ENCODE peak calls at places on chromosomes 5 and 9, in seven cellular contexts. One of them, this sample, is unnamed.

GRCh38 chr5:114634517-114634916 is 272.6 kb downstream of the KCNN2 start:
- DNase-seq in neural progenitor cell: no peak
- DNase-seq in astrocyte of the spinal cord: no peak
- DNase-seq in pancreas: no peak
- DNase-seq in epithelial cell of proximal tubule: no peak
- DNase-seq in colonic mucosa: no peak
- DNase-seq in HCT116: no peak
- DNase-seq in this sample: no peak

GRCh38 chr5:176776141-176776865 is 34.1 kb upstream of the UNC5A start:
- DNase-seq in neural progenitor cell: no peak
- DNase-seq in pancreas: no peak
- DNase-seq in astrocyte of the spinal cord: no peak
- DNase-seq in epithelial cell of proximal tubule: no peak
- DNase-seq in HCT116: no peak
- DNase-seq in colonic mucosa: peak; percentile 12
- DNase-seq in this sample: no peak

GRCh38 chr9:113564804-113565237 is 101.3 kb downstream of the RGS3 start:
- DNase-seq in neural progenitor cell: peak; percentile 73
- DNase-seq in pancreas: peak; percentile 70
- DNase-seq in colonic mucosa: peak; percentile 87
- DNase-seq in astrocyte of the spinal cord: peak; percentile 79
- DNase-seq in HCT116: no peak
- DNase-seq in epithelial cell of proximal tubule: no peak
- DNase-seq in this sample: no peak

GRCh38 chr5:55188656-55189380 is 15.8 kb upstream of the CDC20B start:
- DNase-seq in epithelial cell of proximal tubule: no peak
- DNase-seq in colonic mucosa: no peak
- DNase-seq in HCT116: no peak
- DNase-seq in astrocyte of the spinal cord: no peak
- DNase-seq in pancreas: no peak
- DNase-seq in neural progenitor cell: no peak
- DNase-seq in this sample: no peak

GRCh38 chr9:37908698-37909186 is 4.8 kb upstream of the SLC25A51 start:
- DNase-seq in colonic mucosa: peak; percentile 14
- DNase-seq in neural progenitor cell: no peak
- DNase-seq in pancreas: peak; percentile 69
- DNase-seq in epithelial cell of proximal tubule: no peak
- DNase-seq in HCT116: no peak
- DNase-seq in astrocyte of the spinal cord: peak; percentile 17
- DNase-seq in this sample: no peak

GRCh38 chr5:71925608-71926091 is 181.6 kb upstream of the MAP1B start:
- DNase-seq in epithelial cell of proximal tubule: no peak
- DNase-seq in HCT116: no peak
- DNase-seq in pancreas: no peak
- DNase-seq in astrocyte of the spinal cord: peak; percentile 15
- DNase-seq in colonic mucosa: no peak
- DNase-seq in neural progenitor cell: no peak
- DNase-seq in this sample: no peak

GRCh38 chr5:151078490-151079262 is 2.2 kb downstream of the TNIP1 start:
- DNase-seq in pancreas: peak; percentile 42
- DNase-seq in astrocyte of the spinal cord: no peak
- DNase-seq in HCT116: no peak
- DNase-seq in neural progenitor cell: no peak
- DNase-seq in epithelial cell of proximal tubule: peak; percentile 63
- DNase-seq in colonic mucosa: no peak
- DNase-seq in this sample: no peak

GRCh38 chr9:86534572-86535258 is 180.5 kb upstream of the TUT7 start:
- DNase-seq in HCT116: no peak
- DNase-seq in astrocyte of the spinal cord: peak; percentile 27
- DNase-seq in neural progenitor cell: no peak
- DNase-seq in colonic mucosa: no peak
- DNase-seq in pancreas: no peak
- DNase-seq in epithelial cell of proximal tubule: no peak
- DNase-seq in this sample: no peak

GRCh38 chr5:1165864-1166263 is 35.5 kb upstream of the SLC6A19 start:
- DNase-seq in pancreas: no peak
- DNase-seq in neural progenitor cell: no peak
- DNase-seq in epithelial cell of proximal tubule: no peak
- DNase-seq in colonic mucosa: no peak
- DNase-seq in astrocyte of the spinal cord: no peak
- DNase-seq in HCT116: no peak
- DNase-seq in this sample: no peak

GRCh38 chr9:136961279-136962065 is 9.4 kb downstream of the LCN12 start:
- DNase-seq in pancreas: no peak
- DNase-seq in epithelial cell of proximal tubule: no peak
- DNase-seq in colonic mucosa: no peak
- DNase-seq in HCT116: no peak
- DNase-seq in neural progenitor cell: no peak
- DNase-seq in astrocyte of the spinal cord: peak; percentile 14
- DNase-seq in this sample: no peak

GRCh38 chr5:55533806-55534435 is 843 bp downstream of the PLPP1 start:
- DNase-seq in HCT116: no peak
- DNase-seq in astrocyte of the spinal cord: peak; percentile 58
- DNase-seq in epithelial cell of proximal tubule: no peak
- DNase-seq in colonic mucosa: peak; percentile 57
- DNase-seq in pancreas: no peak
- DNase-seq in neural progenitor cell: peak; percentile 84
- DNase-seq in this sample: no peak

GRCh38 chr9:93295456-93296076 is 111.6 kb downstream of the WNK2 start:
- DNase-seq in epithelial cell of proximal tubule: no peak
- DNase-seq in HCT116: no peak
- DNase-seq in colonic mucosa: peak; percentile 23
- DNase-seq in neural progenitor cell: no peak
- DNase-seq in astrocyte of the spinal cord: no peak
- DNase-seq in pancreas: no peak
- DNase-seq in this sample: no peak

GRCh38 chr9:126217121-126217520 is 109.5 kb upstream of the MVB12B start:
- DNase-seq in neural progenitor cell: no peak
- DNase-seq in astrocyte of the spinal cord: no peak
- DNase-seq in colonic mucosa: no peak
- DNase-seq in HCT116: no peak
- DNase-seq in pancreas: no peak
- DNase-seq in epithelial cell of proximal tubule: no peak
- DNase-seq in this sample: no peak

GRCh38 chr5:141100243-141100805 is at the start of gene PCDHB3:
- DNase-seq in astrocyte of the spinal cord: peak; percentile 5
- DNase-seq in HCT116: peak; percentile 16
- DNase-seq in colonic mucosa: no peak
- DNase-seq in pancreas: no peak
- DNase-seq in epithelial cell of proximal tubule: no peak
- DNase-seq in neural progenitor cell: no peak
- DNase-seq in this sample: no peak

GRCh38 chr5:37836173-37837100 is 3.4 kb downstream of the GDNF start:
- DNase-seq in pancreas: no peak
- DNase-seq in neural progenitor cell: peak; percentile 70
- DNase-seq in colonic mucosa: no peak
- DNase-seq in epithelial cell of proximal tubule: no peak
- DNase-seq in astrocyte of the spinal cord: peak; percentile 53
- DNase-seq in HCT116: no peak
- DNase-seq in this sample: no peak

GRCh38 chr5:98301567-98301966 is 471.9 kb upstream of the RGMB start:
- DNase-seq in epithelial cell of proximal tubule: no peak
- DNase-seq in astrocyte of the spinal cord: no peak
- DNase-seq in HCT116: no peak
- DNase-seq in pancreas: no peak
- DNase-seq in neural progenitor cell: no peak
- DNase-seq in colonic mucosa: no peak
- DNase-seq in this sample: no peak

GRCh38 chr9:98415782-98416181 is 160.3 kb upstream of the TBC1D2 start:
- DNase-seq in colonic mucosa: no peak
- DNase-seq in astrocyte of the spinal cord: no peak
- DNase-seq in HCT116: no peak
- DNase-seq in neural progenitor cell: no peak
- DNase-seq in pancreas: no peak
- DNase-seq in epithelial cell of proximal tubule: no peak
- DNase-seq in this sample: no peak
- H3K4me3 ChIP-seq in colonic mucosa: no peak overlapping the region
- H3K4me3 ChIP-seq in astrocyte of the spinal cord: no peak overlapping the region
- H3K4me3 ChIP-seq in HCT116: no peak overlapping the region
- H3K4me3 ChIP-seq in neural progenitor cell: no peak overlapping the region
- H3K4me3 ChIP-seq in pancreas: no peak overlapping the region
- H3K4me3 ChIP-seq in epithelial cell of proximal tubule: no peak overlapping the region
- H3K4me3 ChIP-seq in this sample: no peak overlapping the region

GRCh38 chr9:133593587-133593986 is 15.6 kb downstream of the FAM163B start:
- DNase-seq in HCT116: no peak
- DNase-seq in neural progenitor cell: no peak
- DNase-seq in epithelial cell of proximal tubule: no peak
- DNase-seq in pancreas: no peak
- DNase-seq in colonic mucosa: no peak
- DNase-seq in astrocyte of the spinal cord: no peak
- DNase-seq in this sample: no peak

GRCh38 chr9:133591116-133591910 is 17.9 kb downstream of the FAM163B start:
- DNase-seq in HCT116: no peak
- DNase-seq in epithelial cell of proximal tubule: no peak
- DNase-seq in colonic mucosa: no peak
- DNase-seq in neural progenitor cell: no peak
- DNase-seq in pancreas: no peak
- DNase-seq in astrocyte of the spinal cord: no peak
- DNase-seq in this sample: no peak

GRCh38 chr9:133594310-133594709 is 14.9 kb downstream of the FAM163B start:
- DNase-seq in pancreas: no peak
- DNase-seq in astrocyte of the spinal cord: no peak
- DNase-seq in epithelial cell of proximal tubule: no peak
- DNase-seq in colonic mucosa: no peak
- DNase-seq in neural progenitor cell: no peak
- DNase-seq in HCT116: no peak
- DNase-seq in this sample: no peak

GRCh38 chr9:133591985-133592384 is 17.2 kb downstream of the FAM163B start:
- DNase-seq in epithelial cell of proximal tubule: no peak
- DNase-seq in neural progenitor cell: no peak
- DNase-seq in pancreas: no peak
- DNase-seq in astrocyte of the spinal cord: no peak
- DNase-seq in HCT116: no peak
- DNase-seq in colonic mucosa: no peak
- DNase-seq in this sample: no peak

DNA sequence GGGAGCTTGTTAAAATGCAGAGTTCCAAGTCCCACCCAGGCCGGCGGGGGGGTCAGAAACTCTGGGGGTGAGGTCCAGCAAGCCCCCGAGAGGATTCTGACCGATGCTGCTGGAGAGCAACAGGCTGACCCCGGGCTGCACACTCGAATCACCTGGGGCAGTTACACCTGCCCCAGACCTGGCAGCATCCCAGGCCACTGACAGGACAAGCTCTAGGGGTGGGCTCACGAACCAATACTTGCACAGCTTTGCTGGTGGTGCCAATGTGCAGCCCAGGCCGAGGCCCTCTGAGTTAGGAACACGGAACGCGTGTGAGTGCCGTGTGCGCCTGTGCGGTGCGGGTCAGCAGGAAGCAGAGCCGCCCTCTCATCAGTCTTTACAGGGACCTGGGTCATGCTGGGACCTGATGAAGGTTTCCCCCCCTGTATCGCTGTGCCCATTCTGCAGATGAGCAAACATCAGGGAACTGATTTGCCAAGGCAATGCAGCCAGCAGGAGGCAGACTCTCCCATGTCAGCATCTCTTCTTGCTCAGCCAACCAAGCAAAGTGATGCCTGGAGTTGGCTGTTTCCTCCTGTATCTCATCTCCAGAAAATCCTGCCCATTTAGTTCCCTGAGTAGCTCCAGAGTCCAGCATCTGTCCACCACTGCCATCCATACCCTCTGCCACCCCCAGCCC is 16.3 kb downstream of the FAM163B start:
- DNase-seq in HCT116: no peak
- DNase-seq in astrocyte of the spinal cord: no peak
- DNase-seq in neural progenitor cell: no peak
- DNase-seq in colonic mucosa: no peak
- DNase-seq in pancreas: no peak
- DNase-seq in epithelial cell of proximal tubule: no peak
- DNase-seq in this sample: no peak
- TF ChIP-seq CTCF in HCT116: no peak
- TF ChIP-seq CTCF in astrocyte of the spinal cord: peak; percentile 27
- TF ChIP-seq CTCF in neural progenitor cell: no peak
- TF ChIP-seq CTCF in colonic mucosa: no peak
- TF ChIP-seq CTCF in pancreas: no peak
- TF ChIP-seq CTCF in epithelial cell of proximal tubule: peak; percentile 15
- TF ChIP-seq CTCF in this sample: peak; percentile 50

DNA sequence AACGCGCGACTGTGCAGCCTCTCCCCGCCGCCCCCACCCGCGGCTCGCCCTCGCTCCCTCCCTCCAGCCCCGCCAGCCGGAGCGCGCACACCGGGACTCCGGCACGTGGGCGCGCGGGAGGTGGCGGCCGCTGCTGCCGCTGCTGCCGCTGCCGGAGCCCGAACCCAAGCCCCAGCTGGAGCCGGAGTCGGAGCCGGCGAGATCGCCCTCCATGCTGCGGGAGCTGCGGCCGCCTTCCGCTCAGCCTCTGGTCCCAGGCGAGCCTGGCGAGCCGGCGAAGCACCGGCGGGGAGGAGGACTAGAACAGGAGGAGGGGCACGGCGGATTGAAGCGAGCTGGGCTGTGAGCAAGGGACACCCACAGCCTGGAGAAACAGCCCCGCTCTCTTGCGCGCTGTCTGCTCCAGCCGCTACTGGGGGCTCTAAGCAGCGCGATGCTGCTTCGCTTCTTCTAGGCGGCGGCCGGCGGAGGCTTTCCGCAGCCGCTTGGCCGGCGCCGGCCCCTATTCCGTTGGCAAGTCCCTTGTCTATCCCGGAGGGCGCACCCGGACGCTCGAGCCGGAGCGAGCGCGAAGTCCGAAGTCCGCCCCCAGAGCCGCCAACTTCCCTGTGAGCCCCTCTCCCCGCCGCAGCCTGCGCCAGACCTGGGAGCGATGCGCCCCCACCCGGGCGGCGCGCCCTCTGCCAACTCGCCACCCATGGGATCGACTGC is 598.7 kb upstream of the SGCD start:
- DNase-seq in pancreas: peak; percentile 43
- DNase-seq in epithelial cell of proximal tubule: no peak
- DNase-seq in colonic mucosa: peak; percentile 37
- DNase-seq in neural progenitor cell: peak; percentile 83
- DNase-seq in astrocyte of the spinal cord: peak; percentile 2
- DNase-seq in HCT116: no peak
- DNase-seq in this sample: no peak
- H3K4me3 ChIP-seq in pancreas: peak overlapping the region; percentile 36
- H3K4me3 ChIP-seq in epithelial cell of proximal tubule: peak overlapping the region; percentile 45
- H3K4me3 ChIP-seq in colonic mucosa: peak overlapping the region; percentile 28
- H3K4me3 ChIP-seq in neural progenitor cell: peak overlapping the region; percentile 57
- H3K4me3 ChIP-seq in astrocyte of the spinal cord: no peak overlapping the region
- H3K4me3 ChIP-seq in HCT116: no peak overlapping the region
- H3K4me3 ChIP-seq in this sample: no peak overlapping the region

GRCh38 chr5:127070243-127070642 is 3.1 kb downstream of the C5orf63 start:
- DNase-seq in neural progenitor cell: no peak
- DNase-seq in HCT116: no peak
- DNase-seq in pancreas: no peak
- DNase-seq in colonic mucosa: no peak
- DNase-seq in astrocyte of the spinal cord: no peak
- DNase-seq in epithelial cell of proximal tubule: no peak
- DNase-seq in this sample: no peak
- TF ChIP-seq CTCF in neural progenitor cell: no peak
- TF ChIP-seq CTCF in HCT116: no peak
- TF ChIP-seq CTCF in pancreas: no peak
- TF ChIP-seq CTCF in colonic mucosa: no peak
- TF ChIP-seq CTCF in astrocyte of the spinal cord: no peak
- TF ChIP-seq CTCF in epithelial cell of proximal tubule: no peak
- TF ChIP-seq CTCF in this sample: no peak

This sample was measured in GM12864.